ENCODE peak calls at places on chromosome 12, in four cellular contexts. One of them, this sample, is unnamed.
A peak's percentile ranks its signal among the peaks of the same experiment; 100 is the strongest.

GRCh38 chr12:65845751-65846537 is 21.7 kb downstream of the HMGA2 start:
- DNase-seq in Calu3: no peak
- DNase-seq in D341Med: no peak
- DNase-seq in CD8-positive, alpha-beta T cell: no peak
- DNase-seq in this sample: peak; percentile 31

GRCh38 chr12:49059385-49060232 is 985 bp downstream of the KMT2D start:
- DNase-seq in CD8-positive, alpha-beta T cell: peak; percentile 26
- DNase-seq in Calu3: peak; percentile 13
- DNase-seq in D341Med: peak; percentile 45
- DNase-seq in this sample: no peak

GRCh38 chr12:120980800-120981368 is 2.5 kb downstream of the HNF1A start:
- DNase-seq in D341Med: no peak
- DNase-seq in Calu3: peak; percentile 80
- DNase-seq in CD8-positive, alpha-beta T cell: no peak
- DNase-seq in this sample: peak; percentile 82

GRCh38 chr12:20624718-20625117 is 70.4 kb upstream of the SLCO1C1 start:
- DNase-seq in Calu3: peak; percentile 4
- DNase-seq in CD8-positive, alpha-beta T cell: no peak
- DNase-seq in D341Med: peak; percentile 27
- DNase-seq in this sample: peak; percentile 55

GRCh38 chr12:54830199-54830598 is 24.1 kb upstream of the MUCL1 start:
- DNase-seq in CD8-positive, alpha-beta T cell: no peak
- DNase-seq in D341Med: no peak
- DNase-seq in Calu3: no peak
- DNase-seq in this sample: no peak

GRCh38 chr12:6573001-6573400 is 4.9 kb upstream of the NOP2 start:
- DNase-seq in D341Med: no peak
- DNase-seq in Calu3: no peak
- DNase-seq in CD8-positive, alpha-beta T cell: no peak
- DNase-seq in this sample: no peak

GRCh38 chr12:96889273-96889933 is 17.7 kb upstream of the NEDD1 start:
- DNase-seq in D341Med: no peak
- DNase-seq in Calu3: no peak
- DNase-seq in CD8-positive, alpha-beta T cell: no peak
- DNase-seq in this sample: no peak

GRCh38 chr12:5524116-5524768 is 92.3 kb downstream of the NTF3 start:
- DNase-seq in Calu3: no peak
- DNase-seq in CD8-positive, alpha-beta T cell: no peak
- DNase-seq in D341Med: peak; percentile 8
- DNase-seq in this sample: no peak

GRCh38 chr12:124465473-124465872 is 101.9 kb downstream of the NCOR2 start:
- DNase-seq in CD8-positive, alpha-beta T cell: no peak
- DNase-seq in D341Med: no peak
- DNase-seq in Calu3: no peak
- DNase-seq in this sample: no peak

GRCh38 chr12:96434107-96434506 is 33.9 kb upstream of the CDK17 start:
- DNase-seq in CD8-positive, alpha-beta T cell: peak; percentile 63
- DNase-seq in D341Med: no peak
- DNase-seq in Calu3: no peak
- DNase-seq in this sample: no peak

GRCh38 chr12:64186789-64187188 is 35.3 kb downstream of the KICS2 start:
- DNase-seq in D341Med: no peak
- DNase-seq in CD8-positive, alpha-beta T cell: no peak
- DNase-seq in Calu3: no peak
- DNase-seq in this sample: no peak

GRCh38 chr12:24491968-24492367 is 456.9 kb downstream of the BCAT1 start:
- DNase-seq in CD8-positive, alpha-beta T cell: no peak
- DNase-seq in D341Med: no peak
- DNase-seq in Calu3: no peak
- DNase-seq in this sample: no peak

GRCh38 chr12:55963760-55964159 is 2.1 kb downstream of the PMEL start:
- DNase-seq in D341Med: no peak
- DNase-seq in CD8-positive, alpha-beta T cell: no peak
- DNase-seq in Calu3: no peak
- DNase-seq in this sample: no peak

GRCh38 chr12:127398026-127398715 is 868.8 kb upstream of the TMEM132C start:
- DNase-seq in D341Med: no peak
- DNase-seq in Calu3: no peak
- DNase-seq in CD8-positive, alpha-beta T cell: no peak
- DNase-seq in this sample: no peak

This sample was measured in Caco-2.